ENCODE peak calls at places on chromosomes 16 and 17, in ten cellular contexts. F is AG10803; V is tibial artery; L is glutamatergic neuron; U is CD4-positive, alpha-beta T cell; E is WTC11; M is neural crest cell; C is right lobe of liver; S is ascending aorta; H is SK-N-SH. B is an unnamed sample.

GRCh38 chr16:82761858-82762257 is 135.1 kb downstream of the CDH13 start:
- DNase-seq in U (no peak), M (no peak), L (no peak), H (no peak), C (no peak), E (no peak), S (no peak), F (no peak), V (no peak), B (no peak)

GRCh38 chr16:3509470-3509928 is 8.7 kb downstream of the CLUAP1 start:
- DNase-seq in U (peak; percentile 87), L (no peak), F (no peak), E (no peak), V (no peak), C (no peak), S (no peak), M (no peak), H (no peak), B (no peak)

GRCh38 chr17:48528153-48528912 is 2.5 kb downstream of the HOXB1 start:
- DNase-seq in U (no peak), S (no peak), F (no peak), C (no peak), H (no peak), M (no peak), L (no peak), E (peak; percentile 41), V (no peak), B (no peak)

GRCh38 chr16:27177031-27177774 is 26.1 kb upstream of the KDM8 start:
- DNase-seq in C (no peak), E (no peak), L (no peak), F (peak; percentile 80), M (no peak), U (no peak), H (no peak), S (no peak), V (no peak), B (no peak)

GRCh38 chr17:67040652-67041051 is 3.7 kb upstream of the CACNG1 start:
- DNase-seq in H (no peak), U (no peak), F (no peak), L (no peak), V (no peak), C (no peak), S (no peak), M (no peak), E (no peak), B (no peak)

GRCh38 chr16:71882505-71883192 is 1.3 kb downstream of the ZNF821 start:
- DNase-seq in V (peak; percentile 77), S (no peak), C (no peak), U (peak; percentile 70), H (peak; percentile 77), E (peak; percentile 71), F (peak; percentile 73), M (peak; percentile 78), L (peak; percentile 65), B (peak; percentile 79)

GRCh38 chr17:66191607-66192377 is at the start of gene CEP112:
- DNase-seq in M (peak; percentile 90), F (peak; percentile 54), H (peak; percentile 97), E (peak; percentile 96), S (no peak), U (peak; percentile 82), V (peak; percentile 56), C (peak; percentile 83), L (peak; percentile 94), B (peak; percentile 79)

GRCh38 chr16:10883004-10883403 is 6.0 kb downstream of the CIITA start:
- DNase-seq in L (no peak), F (no peak), E (no peak), V (no peak), S (no peak), U (no peak), M (no peak), C (no peak), H (no peak), B (no peak)

GRCh38 chr17:43875476-43876147 is 28.6 kb downstream of the CD300LG start:
- DNase-seq in U (no peak), E (no peak), F (no peak), M (no peak), V (no peak), S (no peak), H (no peak), C (no peak), L (no peak), B (no peak)

GRCh38 chr17:43871947-43872690 is 25.1 kb downstream of the CD300LG start:
- DNase-seq in U (no peak), S (no peak), V (no peak), H (no peak), F (no peak), E (no peak), L (no peak), M (no peak), C (no peak), B (no peak)

GRCh38 chr17:43873815-43874214 is 26.8 kb downstream of the CD300LG start:
- DNase-seq in E (no peak), V (no peak), L (no peak), H (no peak), M (no peak), S (no peak), F (no peak), C (no peak), U (no peak), B (no peak)

GRCh38 chr17:43874293-43874692 is 27.3 kb downstream of the CD300LG start:
- DNase-seq in V (no peak), L (no peak), H (no peak), F (no peak), M (no peak), U (no peak), C (no peak), E (no peak), S (no peak), B (no peak)

GRCh38 chr17:43873091-43873490 is 26.1 kb downstream of the CD300LG start:
- DNase-seq in S (no peak), V (no peak), U (no peak), F (no peak), E (no peak), L (no peak), H (no peak), C (no peak), M (no peak), B (no peak)
- TF ChIP-seq CTCF in S (no peak), V (no peak), U (no peak), F (no peak), E (no peak), L (no peak), H (peak; percentile 23), C (no peak), M (no peak), B (no peak)

GRCh38 chr17:79092567-79092966 is 17.9 kb downstream of the ENGASE start:
- DNase-seq in E (no peak), V (no peak), F (no peak), C (no peak), L (no peak), S (no peak), U (no peak), M (no peak), H (no peak), B (no peak)

GRCh38 chr17:79088997-79089328 is 14.3 kb downstream of the ENGASE start:
- DNase-seq in F (no peak), S (no peak), L (no peak), U (no peak), V (no peak), M (no peak), E (no peak), H (no peak), C (no peak), B (no peak)

GRCh38 chr17:79089720-79090502 is 15.3 kb downstream of the ENGASE start:
- DNase-seq in U (no peak), S (no peak), E (no peak), F (no peak), H (no peak), C (no peak), V (no peak), M (no peak), L (no peak), B (no peak)

GRCh38 chr17:79091373-79091670 is 16.7 kb downstream of the ENGASE start:
- DNase-seq in L (no peak), E (no peak), C (no peak), M (no peak), V (no peak), H (no peak), F (no peak), S (no peak), U (no peak), B (no peak)

DNA sequence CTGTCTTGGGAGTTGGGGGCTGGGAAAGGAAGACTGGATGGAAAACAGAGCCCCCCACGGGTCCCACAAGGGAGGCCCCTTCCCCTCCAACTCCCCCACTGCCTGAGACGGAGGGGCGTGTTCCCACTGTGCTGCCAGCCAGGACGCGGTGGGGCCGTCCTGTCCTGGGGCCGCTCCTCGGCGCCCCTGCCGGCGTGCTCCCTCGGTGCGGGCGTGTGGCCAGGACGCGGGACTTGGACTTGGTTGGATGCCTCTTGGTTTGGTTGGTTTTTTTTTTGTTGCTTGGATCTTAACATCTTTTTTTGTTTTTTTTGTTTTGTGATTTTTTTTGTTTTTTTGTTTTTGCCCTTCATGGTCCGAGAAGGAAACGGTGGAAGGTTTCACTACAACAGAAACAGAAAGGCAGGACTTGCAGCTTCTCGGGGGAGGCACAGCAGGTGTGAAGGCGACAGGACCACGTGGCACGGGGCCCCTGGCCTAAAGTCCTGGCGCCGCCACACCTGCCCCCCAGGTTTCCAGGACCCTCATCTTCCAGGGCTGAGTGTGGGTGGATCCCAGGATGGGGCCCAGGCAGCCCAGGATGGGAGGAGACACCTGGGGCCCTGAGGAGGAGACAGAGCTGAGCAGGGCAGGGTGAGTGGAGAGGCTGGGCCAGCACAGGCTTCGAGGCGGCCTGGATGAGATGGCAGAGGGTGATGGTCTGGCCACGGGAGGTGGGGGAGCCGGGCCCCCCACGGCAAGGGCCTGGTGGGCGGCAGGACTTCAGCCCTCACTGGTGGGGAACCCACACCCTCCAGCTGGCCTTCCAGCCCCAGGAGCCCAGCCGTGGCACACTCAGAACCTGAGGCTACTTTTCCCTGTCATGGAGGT is 16.1 kb downstream of the ENGASE start:
- DNase-seq in H (no peak), C (no peak), M (no peak), E (no peak), F (no peak), U (no peak), L (no peak), V (no peak), S (no peak), B (no peak)
- TF ChIP-seq CTCF in H (no peak), C (no peak), M (no peak), E (no peak), F (peak; percentile 25), U (no peak), L (peak; percentile 17), V (no peak), S (peak; percentile 33), B (no peak)

DNA sequence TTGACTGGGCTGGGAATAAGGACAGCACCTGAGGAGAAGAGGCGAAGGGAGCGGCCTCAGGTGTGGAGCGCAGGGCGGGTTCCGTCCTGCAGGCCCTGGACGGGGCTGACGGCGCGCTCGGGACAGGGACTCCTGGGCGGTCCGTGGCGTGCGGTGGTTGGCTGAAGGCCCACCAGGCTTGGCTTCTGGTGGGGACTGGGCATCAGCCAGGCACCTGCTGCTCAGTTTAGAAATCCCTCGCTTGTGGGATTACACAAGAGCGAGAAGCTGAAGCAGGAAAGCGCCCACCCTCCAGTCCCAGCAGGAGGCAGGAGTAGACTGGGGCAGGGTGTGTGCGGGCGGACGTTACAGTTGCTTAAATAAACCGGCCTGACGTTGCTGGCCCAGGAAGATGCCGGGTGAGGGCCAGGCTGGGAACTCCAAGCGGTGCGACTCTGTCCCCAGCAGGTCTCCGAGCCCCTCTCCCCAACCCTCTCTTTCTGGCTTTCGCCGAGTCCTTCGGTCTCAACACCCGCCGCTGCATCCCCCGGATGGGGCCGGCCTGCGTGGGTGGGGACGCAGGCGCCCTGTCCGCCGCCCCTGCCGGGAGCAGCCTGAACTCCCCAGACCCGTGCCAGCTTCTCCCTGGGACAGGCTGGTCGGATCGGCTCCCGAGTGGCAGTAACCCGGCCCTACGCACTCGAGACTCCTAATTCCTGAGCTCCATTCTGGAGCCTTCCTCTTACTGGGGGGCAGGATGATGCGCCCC is 639 bp downstream of the MIF4GD start:
- DNase-seq in S (no peak), H (peak; percentile 92), V (peak; percentile 59), L (peak; percentile 72), U (peak; percentile 20), E (peak; percentile 66), F (peak; percentile 80), C (peak; percentile 73), M (peak; percentile 52), B (peak; percentile 81)
- TF ChIP-seq CTCF in S (peak; percentile 40), H (peak; percentile 59), V (peak; percentile 29), L (no peak), U (no peak), E (no peak), F (peak; percentile 60), C (no peak), M (peak; percentile 51), B (peak; percentile 40)

GRCh38 chr17:41777157-41777578 is 9.3 kb downstream of the JUP start:
- DNase-seq in E (peak; percentile 34), M (no peak), S (no peak), F (peak; percentile 20), C (no peak), L (peak; percentile 53), U (no peak), V (no peak), H (peak; percentile 69), B (no peak)

GRCh38 chr17:41779954-41780353 is 6.6 kb downstream of the JUP start:
- DNase-seq in C (no peak), H (no peak), L (no peak), S (no peak), F (no peak), U (no peak), V (no peak), E (no peak), M (no peak), B (no peak)

GRCh38 chr17:41781404-41782110 is 5.0 kb downstream of the JUP start:
- DNase-seq in M (no peak), F (no peak), C (no peak), U (no peak), S (no peak), V (no peak), H (no peak), E (no peak), L (peak; percentile 85), B (no peak)

GRCh38 chr17:41775394-41776226 is 10.9 kb downstream of the JUP start:
- DNase-seq in U (no peak), M (peak; percentile 16), F (no peak), S (no peak), V (no peak), H (no peak), L (no peak), C (no peak), E (peak; percentile 35), B (no peak)

GRCh38 chr17:41777579-41778188 is 8.8 kb downstream of the JUP start:
- DNase-seq in L (no peak), C (peak; percentile 79), H (peak; percentile 74), F (peak; percentile 79), V (peak; percentile 43), S (no peak), M (no peak), E (no peak), U (no peak), B (no peak)
- TF ChIP-seq CTCF in L (no peak), C (peak; percentile 23), H (no peak), F (no peak), V (no peak), S (no peak), M (no peak), E (no peak), U (no peak), B (no peak)

B was measured in GM10248.